ENCODE peak calls at places on chromosomes 7 and 10, in seven cellular contexts. U, R, X, N, V, J and C are unnamed samples.

GRCh38 chr7:155798673-155799439 is 13.4 kb downstream of the SHH start:
- DNase-seq in U (no peak), R (no peak), X (no peak), N (no peak), V (no peak), J (no peak), C (peak)

GRCh38 chr7:92836489-92837213 is at the start of gene CDK6:
- DNase-seq in U (peak), R (no peak), X (peak), N (peak), V (peak), J (peak), C (no peak)

GRCh38 chr7:20219446-20220292 is 2.5 kb upstream of the MACC1 start:
- DNase-seq in U (no peak), R (no peak), X (peak), N (peak), V (peak), J (peak), C (peak)

GRCh38 chr7:47373871-47374451 is 207.9 kb downstream of the TNS3 start:
- DNase-seq in U (no peak), R (no peak), X (no peak), N (no peak), V (no peak), J (no peak), C (no peak)

GRCh38 chr7:111029574-111030357 is 61.2 kb upstream of the LRRN3 start:
- DNase-seq in U (no peak), R (no peak), X (peak), N (no peak), V (peak), J (no peak), C (peak)

GRCh38 chr10:127983701-127984100 is 76.8 kb downstream of the PTPRE start:
- DNase-seq in U (no peak), R (no peak), X (no peak), N (no peak), V (no peak), J (peak), C (no peak)

GRCh38 chr7:132145466-132145865 is 430.8 kb downstream of the PLXNA4 start:
- DNase-seq in U (peak), R (no peak), X (peak), N (peak), V (peak), J (no peak), C (peak)

GRCh38 chr10:31896972-31897384 is 31.7 kb downstream of the ARHGAP12 start:
- DNase-seq in U (no peak), R (no peak), X (peak), N (peak), V (peak), J (no peak), C (no peak)

GRCh38 chr10:30063098-30063497 is 3.7 kb upstream of the JCAD start:
- DNase-seq in U (peak), R (no peak), X (peak), N (no peak), V (peak), J (peak), C (no peak)

GRCh38 chr7:105215821-105216220 is 172.9 kb downstream of the SRPK2 start:
- DNase-seq in U (no peak), R (no peak), X (no peak), N (no peak), V (no peak), J (no peak), C (no peak)

GRCh38 chr7:36129048-36129534 is 24.0 kb upstream of the EEPD1 start:
- DNase-seq in U (peak), R (no peak), X (peak), N (no peak), V (no peak), J (no peak), C (no peak)

GRCh38 chr7:122652851-122653250 is 46.1 kb downstream of the RNF133 start:
- DNase-seq in U (no peak), R (no peak), X (peak), N (no peak), V (no peak), J (no peak), C (no peak)